ENCODE peak calls at places on chromosomes 4 and X, in five cellular contexts. One of them, this sample, is unnamed.
A peak's percentile ranks its signal among the peaks of the same experiment; 100 is the strongest.

GRCh38 chr4:6250235-6250983 is 19.2 kb upstream of the WFS1 start:
- DNase-seq in AG09309: peak; percentile 20
- DNase-seq in mammary epithelial cell: peak; percentile 57
- DNase-seq in neural crest cell: peak; percentile 46
- DNase-seq in sigmoid colon: no peak
- DNase-seq in this sample: no peak

GRCh38 chrX:42087960-42088359 is 164.6 kb upstream of the CASK start:
- DNase-seq in AG09309: no peak
- DNase-seq in mammary epithelial cell: no peak
- DNase-seq in neural crest cell: no peak
- DNase-seq in sigmoid colon: no peak
- DNase-seq in this sample: no peak

GRCh38 chrX:44971674-44972073 is 98.7 kb downstream of the KDM6A start:
- DNase-seq in AG09309: no peak
- DNase-seq in mammary epithelial cell: no peak
- DNase-seq in neural crest cell: no peak
- DNase-seq in sigmoid colon: no peak
- DNase-seq in this sample: no peak

GRCh38 chrX:103220511-103221406 is 5.9 kb downstream of the BEX4 start:
- DNase-seq in AG09309: no peak
- DNase-seq in mammary epithelial cell: no peak
- DNase-seq in neural crest cell: no peak
- DNase-seq in sigmoid colon: no peak
- DNase-seq in this sample: no peak

GRCh38 chr4:24774452-24774851 is 20.9 kb upstream of the SOD3 start:
- DNase-seq in AG09309: no peak
- DNase-seq in mammary epithelial cell: peak; percentile 66
- DNase-seq in neural crest cell: no peak
- DNase-seq in sigmoid colon: no peak
- DNase-seq in this sample: no peak

GRCh38 chr4:17232575-17233253 is 279.2 kb downstream of the QDPR start:
- DNase-seq in AG09309: peak; percentile 35
- DNase-seq in mammary epithelial cell: no peak
- DNase-seq in neural crest cell: no peak
- DNase-seq in sigmoid colon: peak; percentile 68
- DNase-seq in this sample: peak; percentile 29

GRCh38 chr4:6660430-6660829 is 19.9 kb downstream of the MRFAP1 start:
- DNase-seq in AG09309: no peak
- DNase-seq in mammary epithelial cell: no peak
- DNase-seq in neural crest cell: no peak
- DNase-seq in sigmoid colon: no peak
- DNase-seq in this sample: no peak

GRCh38 chr4:74742191-74742590 is 52.1 kb downstream of the BTC start:
- DNase-seq in AG09309: no peak
- DNase-seq in mammary epithelial cell: no peak
- DNase-seq in neural crest cell: no peak
- DNase-seq in sigmoid colon: no peak
- DNase-seq in this sample: no peak

GRCh38 chr4:2009651-2010233 is 968 bp upstream of the NELFA start:
- DNase-seq in AG09309: no peak
- DNase-seq in mammary epithelial cell: peak; percentile 35
- DNase-seq in neural crest cell: peak; percentile 64
- DNase-seq in sigmoid colon: no peak
- DNase-seq in this sample: no peak

GRCh38 chr4:175542787-175543186 is 269.3 kb downstream of the GPM6A start:
- DNase-seq in AG09309: no peak
- DNase-seq in mammary epithelial cell: no peak
- DNase-seq in neural crest cell: no peak
- DNase-seq in sigmoid colon: no peak
- DNase-seq in this sample: no peak

GRCh38 chrX:68703369-68703768 is 55.9 kb downstream of the STARD8 start:
- DNase-seq in AG09309: no peak
- DNase-seq in mammary epithelial cell: no peak
- DNase-seq in neural crest cell: no peak
- DNase-seq in sigmoid colon: no peak
- DNase-seq in this sample: no peak

GRCh38 chrX:115311666-115312065 is 22.2 kb downstream of the LUZP4 start:
- DNase-seq in AG09309: no peak
- DNase-seq in mammary epithelial cell: no peak
- DNase-seq in neural crest cell: peak; percentile 65
- DNase-seq in sigmoid colon: no peak
- DNase-seq in this sample: no peak

GRCh38 chr4:925171-925570 is 6.9 kb downstream of the GAK start:
- DNase-seq in AG09309: no peak
- DNase-seq in mammary epithelial cell: no peak
- DNase-seq in neural crest cell: no peak
- DNase-seq in sigmoid colon: no peak
- DNase-seq in this sample: no peak

GRCh38 chr4:168832746-168833575 is 177.1 kb downstream of the CBR4 start:
- DNase-seq in AG09309: no peak
- DNase-seq in mammary epithelial cell: peak; percentile 69
- DNase-seq in neural crest cell: peak; percentile 46
- DNase-seq in sigmoid colon: peak; percentile 81
- DNase-seq in this sample: no peak

GRCh38 chr4:23373269-23373668 is 516.6 kb downstream of the PPARGC1A start:
- DNase-seq in AG09309: no peak
- DNase-seq in mammary epithelial cell: peak; percentile 48
- DNase-seq in neural crest cell: no peak
- DNase-seq in sigmoid colon: no peak
- DNase-seq in this sample: no peak

GRCh38 chr4:21742326-21742725 is 206.2 kb downstream of the KCNIP4 start:
- DNase-seq in AG09309: peak; percentile 58
- DNase-seq in mammary epithelial cell: no peak
- DNase-seq in neural crest cell: no peak
- DNase-seq in sigmoid colon: no peak
- DNase-seq in this sample: no peak

GRCh38 chr4:77586953-77587383 is 18.7 kb upstream of the CXCL13 start:
- DNase-seq in AG09309: no peak
- DNase-seq in mammary epithelial cell: peak; percentile 82
- DNase-seq in neural crest cell: no peak
- DNase-seq in sigmoid colon: no peak
- DNase-seq in this sample: no peak

GRCh38 chrX:1170243-1170642 is 42.2 kb downstream of the CRLF2 start:
- DNase-seq in AG09309: no peak
- DNase-seq in mammary epithelial cell: no peak
- DNase-seq in neural crest cell: no peak
- DNase-seq in sigmoid colon: peak; percentile 33
- DNase-seq in this sample: no peak

GRCh38 chr4:44985152-44985551 is 258.8 kb upstream of the GNPDA2 start:
- DNase-seq in AG09309: no peak
- DNase-seq in mammary epithelial cell: peak; percentile 46
- DNase-seq in neural crest cell: no peak
- DNase-seq in sigmoid colon: no peak
- DNase-seq in this sample: no peak

GRCh38 chr4:23392860-23393458 is 496.9 kb downstream of the PPARGC1A start:
- DNase-seq in AG09309: no peak
- DNase-seq in mammary epithelial cell: no peak
- DNase-seq in neural crest cell: no peak
- DNase-seq in sigmoid colon: no peak
- DNase-seq in this sample: no peak

GRCh38 chrX:143788265-143788664 is 67.7 kb upstream of the SPANXN2 start:
- DNase-seq in AG09309: no peak
- DNase-seq in mammary epithelial cell: peak; percentile 21
- DNase-seq in neural crest cell: peak; percentile 2
- DNase-seq in sigmoid colon: no peak
- DNase-seq in this sample: no peak

GRCh38 chrX:38627683-38628082 is 66.3 kb downstream of the TSPAN7 start:
- DNase-seq in AG09309: no peak
- DNase-seq in mammary epithelial cell: peak; percentile 19
- DNase-seq in neural crest cell: no peak
- DNase-seq in sigmoid colon: no peak
- DNase-seq in this sample: no peak

GRCh38 chrX:8743126-8743732 is 11.3 kb upstream of the ANOS1 start:
- DNase-seq in AG09309: no peak
- DNase-seq in mammary epithelial cell: peak; percentile 35
- DNase-seq in neural crest cell: peak; percentile 63
- DNase-seq in sigmoid colon: no peak
- DNase-seq in this sample: no peak

GRCh38 chrX:75623535-75623934 is 100.7 kb upstream of the ZDHHC15 start:
- DNase-seq in AG09309: no peak
- DNase-seq in mammary epithelial cell: no peak
- DNase-seq in neural crest cell: peak; percentile 2
- DNase-seq in sigmoid colon: no peak
- DNase-seq in this sample: no peak

GRCh38 chrX:40171513-40172168 is 73.9 kb upstream of the BCOR start:
- DNase-seq in AG09309: no peak
- DNase-seq in mammary epithelial cell: no peak
- DNase-seq in neural crest cell: no peak
- DNase-seq in sigmoid colon: peak; percentile 68
- DNase-seq in this sample: no peak

GRCh38 chr4:150986085-150986484 is 29.0 kb downstream of the LRBA start:
- DNase-seq in AG09309: no peak
- DNase-seq in mammary epithelial cell: no peak
- DNase-seq in neural crest cell: no peak
- DNase-seq in sigmoid colon: no peak
- DNase-seq in this sample: no peak

GRCh38 chr4:128130621-128131020 is 69.5 kb downstream of the LARP1B start:
- DNase-seq in AG09309: no peak
- DNase-seq in mammary epithelial cell: peak; percentile 42
- DNase-seq in neural crest cell: no peak
- DNase-seq in sigmoid colon: no peak
- DNase-seq in this sample: no peak

GRCh38 chr4:39860804-39861203 is 116.9 kb downstream of the PDS5A start:
- DNase-seq in AG09309: no peak
- DNase-seq in mammary epithelial cell: no peak
- DNase-seq in neural crest cell: no peak
- DNase-seq in sigmoid colon: no peak
- DNase-seq in this sample: no peak

GRCh38 chr4:172124656-172125308 is 311.6 kb downstream of the GALNTL6 start:
- DNase-seq in AG09309: no peak
- DNase-seq in mammary epithelial cell: no peak
- DNase-seq in neural crest cell: no peak
- DNase-seq in sigmoid colon: no peak
- DNase-seq in this sample: no peak

GRCh38 chr4:37453361-37454262 is 209.1 kb downstream of the NWD2 start:
- DNase-seq in AG09309: no peak
- DNase-seq in mammary epithelial cell: peak; percentile 28
- DNase-seq in neural crest cell: peak; percentile 57
- DNase-seq in sigmoid colon: peak; percentile 65
- DNase-seq in this sample: no peak

GRCh38 chr4:56129431-56129861 is 180.7 kb downstream of the CEP135 start:
- DNase-seq in AG09309: no peak
- DNase-seq in mammary epithelial cell: peak; percentile 24
- DNase-seq in neural crest cell: no peak
- DNase-seq in sigmoid colon: no peak
- DNase-seq in this sample: no peak

GRCh38 chrX:65406532-65406931 is 128.1 kb downstream of the LAS1L start:
- DNase-seq in AG09309: no peak
- DNase-seq in mammary epithelial cell: no peak
- DNase-seq in neural crest cell: no peak
- DNase-seq in sigmoid colon: no peak
- DNase-seq in this sample: no peak

GRCh38 chrX:65407157-65407626 is 127.4 kb downstream of the LAS1L start:
- DNase-seq in AG09309: no peak
- DNase-seq in mammary epithelial cell: peak; percentile 6
- DNase-seq in neural crest cell: no peak
- DNase-seq in sigmoid colon: no peak
- DNase-seq in this sample: no peak
- TF ChIP-seq CTCF in AG09309: no peak
- TF ChIP-seq CTCF in mammary epithelial cell: no peak
- TF ChIP-seq CTCF in neural crest cell: no peak
- TF ChIP-seq CTCF in sigmoid colon: no peak
- TF ChIP-seq CTCF in this sample: no peak

GRCh38 chr4:158259955-158260575 is 49.8 kb downstream of the TMEM144 start:
- DNase-seq in AG09309: no peak
- DNase-seq in mammary epithelial cell: peak; percentile 11
- DNase-seq in neural crest cell: no peak
- DNase-seq in sigmoid colon: no peak
- DNase-seq in this sample: no peak
- TF ChIP-seq CTCF in AG09309: no peak
- TF ChIP-seq CTCF in mammary epithelial cell: peak; percentile 39
- TF ChIP-seq CTCF in neural crest cell: peak; percentile 75
- TF ChIP-seq CTCF in sigmoid colon: no peak
- TF ChIP-seq CTCF in this sample: peak; percentile 24

GRCh38 chrX:3184176-3184930 is 143.1 kb downstream of the ARSF start:
- DNase-seq in AG09309: peak; percentile 74
- DNase-seq in mammary epithelial cell: no peak
- DNase-seq in neural crest cell: no peak
- DNase-seq in sigmoid colon: peak; percentile 63
- DNase-seq in this sample: peak; percentile 81
- TF ChIP-seq CTCF in AG09309: no peak
- TF ChIP-seq CTCF in mammary epithelial cell: no peak
- TF ChIP-seq CTCF in neural crest cell: no peak
- TF ChIP-seq CTCF in sigmoid colon: no peak
- TF ChIP-seq CTCF in this sample: no peak

GRCh38 chr4:73257995-73258667 is 467 bp downstream of the ANKRD17 start:
- DNase-seq in AG09309: no peak
- DNase-seq in mammary epithelial cell: peak; percentile 21
- DNase-seq in neural crest cell: no peak
- DNase-seq in sigmoid colon: no peak
- DNase-seq in this sample: no peak
- TF ChIP-seq CTCF in AG09309: peak; percentile 12
- TF ChIP-seq CTCF in mammary epithelial cell: peak; percentile 15
- TF ChIP-seq CTCF in neural crest cell: no peak
- TF ChIP-seq CTCF in sigmoid colon: no peak
- TF ChIP-seq CTCF in this sample: peak; percentile 5

GRCh38 chr4:115274545-115274944 is 161.1 kb upstream of the NDST4 start:
- DNase-seq in AG09309: no peak
- DNase-seq in mammary epithelial cell: no peak
- DNase-seq in neural crest cell: no peak
- DNase-seq in sigmoid colon: no peak
- DNase-seq in this sample: no peak

GRCh38 chr4:115275615-115276014 is 162.2 kb upstream of the NDST4 start:
- DNase-seq in AG09309: no peak
- DNase-seq in mammary epithelial cell: no peak
- DNase-seq in neural crest cell: no peak
- DNase-seq in sigmoid colon: no peak
- DNase-seq in this sample: no peak

GRCh38 chr4:115272585-115272984 is 159.2 kb upstream of the NDST4 start:
- DNase-seq in AG09309: no peak
- DNase-seq in mammary epithelial cell: no peak
- DNase-seq in neural crest cell: no peak
- DNase-seq in sigmoid colon: no peak
- DNase-seq in this sample: no peak

GRCh38 chr4:115272185-115272584 is 158.8 kb upstream of the NDST4 start:
- DNase-seq in AG09309: no peak
- DNase-seq in mammary epithelial cell: no peak
- DNase-seq in neural crest cell: no peak
- DNase-seq in sigmoid colon: no peak
- DNase-seq in this sample: no peak
- TF ChIP-seq CTCF in AG09309: no peak
- TF ChIP-seq CTCF in mammary epithelial cell: no peak
- TF ChIP-seq CTCF in neural crest cell: no peak
- TF ChIP-seq CTCF in sigmoid colon: no peak
- TF ChIP-seq CTCF in this sample: no peak

GRCh38 chr4:41644288-41644914 is 104.1 kb downstream of the PHOX2B start:
- DNase-seq in AG09309: no peak
- DNase-seq in mammary epithelial cell: no peak
- DNase-seq in neural crest cell: peak; percentile 92
- DNase-seq in sigmoid colon: peak; percentile 87
- DNase-seq in this sample: no peak
- TF ChIP-seq CTCF in AG09309: peak; percentile 64
- TF ChIP-seq CTCF in mammary epithelial cell: peak; percentile 83
- TF ChIP-seq CTCF in neural crest cell: peak; percentile 99
- TF ChIP-seq CTCF in sigmoid colon: peak; percentile 69
- TF ChIP-seq CTCF in this sample: peak; percentile 70

This sample was measured in AG09319.